ENCODE peak calls at places on chromosomes 13 and 19, in nine cellular contexts. B, Y, J, N, T, H, M, S and O are unnamed samples.

GRCh38 chr19:46913852-46914430 is 53.1 kb downstream of the ARHGAP35 start:
- DNase-seq in B (no peak), Y (peak; percentile 58), J (no peak), N (no peak), T (no peak), H (no peak), M (no peak), S (peak; percentile 57), O (no peak)

GRCh38 chr19:49196527-49197240 is 39.1 kb downstream of the TRPM4 start:
- DNase-seq in B (no peak), Y (no peak), J (peak; percentile 83), N (no peak), T (no peak), H (no peak), M (peak; percentile 74), S (no peak), O (no peak)

GRCh38 chr19:40614595-40615411 is 13.6 kb downstream of the LTBP4 start:
- DNase-seq in B (peak; percentile 97), Y (peak; percentile 79), J (peak; percentile 52), N (peak; percentile 96), T (peak; percentile 88), H (peak; percentile 95), M (peak; percentile 91), S (peak; percentile 98), O (peak; percentile 50)

GRCh38 chr13:67437246-67437645 is 207.1 kb upstream of the PCDH9 start:
- DNase-seq in B (no peak), Y (no peak), J (peak; percentile 37), N (no peak), T (no peak), H (no peak), M (no peak), S (no peak), O (no peak)

GRCh38 chr13:46392967-46393366 is 5.9 kb upstream of the RUBCNL start:
- DNase-seq in B (no peak), Y (no peak), J (no peak), N (no peak), T (no peak), H (no peak), M (no peak), S (no peak), O (no peak)

GRCh38 chr19:53212703-53213320 is 19.7 kb upstream of the ZNF665 start:
- DNase-seq in B (no peak), Y (no peak), J (no peak), N (no peak), T (no peak), H (no peak), M (no peak), S (no peak), O (no peak)

GRCh38 chr13:45238945-45239795 is 38.3 kb upstream of the KCTD4 start:
- DNase-seq in B (no peak), Y (no peak), J (no peak), N (no peak), T (no peak), H (no peak), M (no peak), S (peak; percentile 77), O (no peak)

GRCh38 chr13:60261432-60262351 is 98.0 kb upstream of the DIAPH3 start:
- DNase-seq in B (no peak), Y (no peak), J (peak; percentile 96), N (no peak), T (no peak), H (no peak), M (no peak), S (no peak), O (peak; percentile 34)

GRCh38 chr13:102993348-102993747 is 72.9 kb downstream of the SLC10A2 start:
- DNase-seq in B (no peak), Y (peak; percentile 13), J (no peak), N (no peak), T (no peak), H (no peak), M (no peak), S (no peak), O (no peak)

GRCh38 chr19:40147693-40148347 is 43.4 kb upstream of the MAP3K10 start:
- DNase-seq in B (no peak), Y (peak; percentile 97), J (no peak), N (no peak), T (no peak), H (no peak), M (no peak), S (peak; percentile 72), O (no peak)

GRCh38 chr19:7069904-7070226 is 362 bp downstream of the ZNF557 start:
- DNase-seq in B (no peak), Y (no peak), J (no peak), N (no peak), T (no peak), H (no peak), M (no peak), S (peak; percentile 33), O (no peak)

GRCh38 chr13:46605089-46605488 is 52.1 kb downstream of the LRCH1 start:
- DNase-seq in B (no peak), Y (no peak), J (no peak), N (no peak), T (no peak), H (no peak), M (no peak), S (no peak), O (no peak)

GRCh38 chr19:9580728-9581127 is 3.6 kb downstream of the ZNF121 start:
- DNase-seq in B (no peak), Y (no peak), J (no peak), N (no peak), T (no peak), H (no peak), M (no peak), S (no peak), O (no peak)

GRCh38 chr13:30340367-30341184 is 33.2 kb upstream of the KATNAL1 start:
- DNase-seq in B (no peak), Y (peak; percentile 93), J (no peak), N (no peak), T (no peak), H (no peak), M (peak; percentile 54), S (peak; percentile 85), O (no peak)